ENCODE peak calls at places on chromosomes 6 and 20, in ten cellular contexts. O, B, A, P, E, V, D, X, K and F are unnamed samples.

GRCh38 chr6:16206595-16207037 is 31.8 kb upstream of the GMPR start:
- DNase-seq in O (no peak), B (no peak), A (peak; percentile 56), P (peak; percentile 88), E (peak; percentile 86), V (no peak), D (peak; percentile 66), X (peak; percentile 37), K (peak; percentile 69), F (peak; percentile 45)

GRCh38 chr6:131669891-131670290 is 31.3 kb downstream of the OR2A4 start:
- DNase-seq in O (no peak), B (no peak), A (no peak), P (peak; percentile 37), E (no peak), V (no peak), D (no peak), X (no peak), K (no peak), F (no peak)

GRCh38 chr6:31821301-31822037 is 6.1 kb upstream of the HSPA1B start:
- DNase-seq in O (peak; percentile 76), B (peak; percentile 88), A (no peak), P (peak; percentile 36), E (no peak), V (no peak), D (peak; percentile 96), X (no peak), K (peak; percentile 65), F (peak; percentile 94)

GRCh38 chr6:18053071-18053475 is 65.6 kb upstream of the KIF13A start:
- DNase-seq in O (no peak), B (no peak), A (peak; percentile 67), P (peak; percentile 10), E (peak; percentile 39), V (no peak), D (no peak), X (no peak), K (no peak), F (no peak)

GRCh38 chr6:91631227-91631626 is 1044.4 kb upstream of the MAP3K7 start:
- DNase-seq in O (no peak), B (no peak), A (no peak), P (no peak), E (no peak), V (no peak), D (no peak), X (no peak), K (no peak), F (no peak)

GRCh38 chr6:44011350-44011925 is 115.8 kb downstream of the MRPL14 start:
- DNase-seq in O (no peak), B (no peak), A (no peak), P (no peak), E (no peak), V (no peak), D (no peak), X (no peak), K (no peak), F (no peak)

GRCh38 chr20:53081916-53082863 is 110.0 kb downstream of the TSHZ2 start:
- DNase-seq in O (no peak), B (no peak), A (no peak), P (no peak), E (no peak), V (no peak), D (no peak), X (no peak), K (no peak), F (no peak)

GRCh38 chr20:46607849-46608497 is 43.3 kb downstream of the SLC13A3 start:
- DNase-seq in O (no peak), B (no peak), A (no peak), P (no peak), E (no peak), V (no peak), D (no peak), X (no peak), K (no peak), F (no peak)

GRCh38 chr6:89079611-89080213 is 839 bp upstream of the PNRC1 start:
- DNase-seq in O (no peak), B (no peak), A (no peak), P (peak; percentile 83), E (no peak), V (no peak), D (peak; percentile 58), X (no peak), K (peak; percentile 50), F (no peak)

GRCh38 chr20:12928358-12928754 is 80.4 kb upstream of the SPTLC3 start:
- DNase-seq in O (no peak), B (no peak), A (no peak), P (no peak), E (no peak), V (no peak), D (no peak), X (no peak), K (no peak), F (no peak)

GRCh38 chr20:10670521-10671220 is 3.1 kb downstream of the JAG1 start:
- DNase-seq in O (no peak), B (no peak), A (no peak), P (peak; percentile 55), E (no peak), V (no peak), D (no peak), X (no peak), K (peak; percentile 80), F (no peak)

GRCh38 chr6:156509496-156509895 is 267.7 kb upstream of the ARID1B start:
- DNase-seq in O (no peak), B (no peak), A (no peak), P (no peak), E (no peak), V (no peak), D (no peak), X (no peak), K (no peak), F (no peak)

GRCh38 chr6:80316655-80317332 is 210.3 kb downstream of the BCKDHB start:
- DNase-seq in O (no peak), B (no peak), A (no peak), P (no peak), E (no peak), V (no peak), D (no peak), X (no peak), K (no peak), F (no peak)
- TF ChIP-seq CTCF in O (no peak), B (no peak), A (peak; percentile 21), P (peak; percentile 11), E (no peak), V (no peak), D (no peak), X (no peak), K (no peak), F (no peak)

GRCh38 chr6:21586760-21587181 is 6.8 kb upstream of the SOX4 start:
- DNase-seq in O (no peak), B (no peak), A (no peak), P (no peak), E (no peak), V (no peak), D (peak; percentile 77), X (no peak), K (no peak), F (peak; percentile 57)

GRCh38 chr6:21588812-21589811 is 4.4 kb upstream of the SOX4 start:
- DNase-seq in O (peak; percentile 89), B (peak; percentile 94), A (peak; percentile 63), P (peak; percentile 92), E (no peak), V (peak; percentile 89), D (peak; percentile 94), X (peak; percentile 64), K (peak; percentile 76), F (peak; percentile 98)

GRCh38 chr6:21586300-21586699 is 7.3 kb upstream of the SOX4 start:
- DNase-seq in O (no peak), B (no peak), A (no peak), P (no peak), E (no peak), V (no peak), D (no peak), X (no peak), K (no peak), F (no peak)

GRCh38 chr6:21587925-21588811 is 5.4 kb upstream of the SOX4 start:
- DNase-seq in O (no peak), B (peak; percentile 80), A (no peak), P (peak; percentile 67), E (no peak), V (peak; percentile 64), D (peak; percentile 72), X (peak; percentile 44), K (peak; percentile 53), F (peak; percentile 78)

DNA sequence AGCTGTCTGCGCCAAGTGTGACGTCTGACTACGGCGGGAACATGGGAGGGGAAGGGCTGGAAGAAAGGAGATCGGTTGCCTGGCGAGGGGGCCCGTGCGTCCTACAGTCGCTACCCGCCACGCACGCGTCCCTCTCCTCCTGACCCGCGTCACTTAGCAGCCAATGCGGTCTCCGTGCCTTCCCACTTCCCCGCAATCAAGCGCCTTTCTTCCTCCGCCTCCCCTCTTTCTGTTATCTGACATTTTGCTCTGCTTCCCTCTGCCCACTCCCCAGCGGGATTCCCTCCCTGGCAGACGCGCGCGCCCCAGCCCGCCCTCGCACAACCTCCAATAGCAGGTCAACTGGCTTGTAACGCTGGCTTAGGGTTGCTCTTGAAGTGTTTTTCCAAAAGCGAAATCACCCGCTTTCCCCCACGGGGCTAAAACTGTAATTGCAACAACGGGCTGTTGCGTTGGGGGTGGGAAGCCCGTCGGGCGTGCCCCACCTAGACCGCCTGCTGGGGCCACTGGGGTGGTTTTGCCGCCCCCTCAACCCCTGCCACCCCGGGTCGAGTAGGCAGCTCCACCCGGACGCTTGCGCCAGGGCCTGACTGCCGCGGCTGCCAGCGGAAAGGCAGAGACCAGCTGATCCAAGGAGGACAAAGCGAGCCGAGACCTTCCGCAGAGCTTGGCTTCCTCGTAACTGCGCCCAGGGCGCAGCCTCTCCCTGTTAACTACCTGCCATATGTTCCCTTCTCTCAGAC is 6.2 kb upstream of the SOX4 start:
- DNase-seq in O (peak; percentile 62), B (peak; percentile 84), A (no peak), P (peak; percentile 78), E (no peak), V (peak; percentile 65), D (peak; percentile 70), X (peak; percentile 46), K (peak; percentile 49), F (peak; percentile 79)
- TF ChIP-seq CTCF in O (no peak), B (peak; percentile 32), A (peak; percentile 31), P (peak; percentile 36), E (peak; percentile 8), V (peak; percentile 44), D (no peak), X (no peak), K (no peak), F (peak; percentile 69)

DNA sequence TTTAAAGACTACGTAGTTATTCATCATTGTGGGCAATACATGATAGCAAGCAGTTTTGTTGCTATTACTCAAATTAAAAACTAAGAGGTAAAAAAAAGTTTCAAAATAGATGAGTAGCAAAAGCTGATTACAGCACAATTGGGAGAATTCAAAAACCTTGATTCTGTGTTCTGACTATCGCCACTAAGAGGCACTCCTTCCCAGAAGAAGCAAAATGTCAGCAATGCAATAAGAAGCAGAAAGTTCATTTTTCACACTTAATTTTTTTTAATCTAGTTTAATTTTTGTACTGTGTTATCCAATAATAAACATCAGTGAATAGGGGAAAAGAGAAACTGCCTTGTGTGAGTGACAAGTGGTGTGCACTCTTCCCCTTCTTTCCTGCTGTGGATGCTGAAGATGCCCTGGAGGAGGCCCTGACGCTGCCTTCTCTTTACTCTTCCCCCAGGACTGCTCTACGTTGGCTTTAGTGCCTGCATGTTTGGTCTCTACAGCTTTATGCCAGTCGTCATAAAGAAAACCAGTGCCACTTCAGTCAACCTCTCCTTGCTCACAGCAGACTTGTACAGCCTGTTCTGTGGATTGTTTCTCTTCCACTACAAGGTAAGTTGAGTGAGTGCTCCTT is 263.2 kb upstream of the PLN start:
- DNase-seq in O (no peak), B (no peak), A (no peak), P (peak; percentile 39), E (no peak), V (no peak), D (no peak), X (no peak), K (no peak), F (no peak)
- TF ChIP-seq CTCF in O (peak; percentile 45), B (peak; percentile 53), A (peak; percentile 53), P (peak; percentile 37), E (peak; percentile 50), V (no peak), D (no peak), X (peak; percentile 45), K (peak; percentile 28), F (no peak)

GRCh38 chr20:3744806-3745685 is 12.6 kb downstream of the HSPA12B start:
- DNase-seq in O (peak; percentile 56), B (peak; percentile 94), A (no peak), P (peak; percentile 51), E (no peak), V (no peak), D (peak; percentile 70), X (peak; percentile 88), K (peak; percentile 78), F (peak; percentile 59)
- TF ChIP-seq CTCF in O (no peak), B (no peak), A (no peak), P (no peak), E (no peak), V (no peak), D (no peak), X (no peak), K (no peak), F (no peak)